ENCODE peak calls at places on chromosomes 2 and 18, in five cellular contexts. One of them, this sample, is unnamed.

GRCh38 chr2:238425979-238426567 is 654 bp upstream of the ASB1 start:
- DNase-seq in frontal cortex: peak; percentile 70
- DNase-seq in NCI-H2081: peak; percentile 54
- DNase-seq in head of caudate nucleus: no peak
- DNase-seq in HFFc6: peak; percentile 25
- DNase-seq in this sample: no peak

GRCh38 chr18:8882632-8883408 is 177.5 kb downstream of the MTCL1 start:
- DNase-seq in frontal cortex: no peak
- DNase-seq in NCI-H2081: no peak
- DNase-seq in head of caudate nucleus: no peak
- DNase-seq in HFFc6: peak; percentile 8
- DNase-seq in this sample: no peak

GRCh38 chr18:38948436-38948835 is 1382.8 kb upstream of the CELF4 start:
- DNase-seq in frontal cortex: no peak
- DNase-seq in NCI-H2081: no peak
- DNase-seq in head of caudate nucleus: no peak
- DNase-seq in HFFc6: no peak
- DNase-seq in this sample: no peak

GRCh38 chr2:130756041-130756720 is 841 bp downstream of the AMER3 start:
- DNase-seq in frontal cortex: peak; percentile 58
- DNase-seq in NCI-H2081: no peak
- DNase-seq in head of caudate nucleus: no peak
- DNase-seq in HFFc6: no peak
- DNase-seq in this sample: peak; percentile 69

GRCh38 chr18:49380812-49381211 is 79.6 kb downstream of the DYM start:
- DNase-seq in frontal cortex: no peak
- DNase-seq in NCI-H2081: no peak
- DNase-seq in head of caudate nucleus: no peak
- DNase-seq in HFFc6: no peak
- DNase-seq in this sample: no peak

GRCh38 chr2:237280235-237280634 is 133.7 kb downstream of the COL6A3 start:
- DNase-seq in frontal cortex: no peak
- DNase-seq in NCI-H2081: no peak
- DNase-seq in head of caudate nucleus: no peak
- DNase-seq in HFFc6: peak; percentile 94
- DNase-seq in this sample: no peak

GRCh38 chr2:29053680-29054400 is 20.5 kb downstream of the PCARE start:
- DNase-seq in frontal cortex: no peak
- DNase-seq in NCI-H2081: no peak
- DNase-seq in head of caudate nucleus: no peak
- DNase-seq in HFFc6: no peak
- DNase-seq in this sample: no peak

GRCh38 chr2:234678721-234679120 is 181.8 kb upstream of the ARL4C start:
- DNase-seq in frontal cortex: no peak
- DNase-seq in NCI-H2081: no peak
- DNase-seq in head of caudate nucleus: no peak
- DNase-seq in HFFc6: peak; percentile 30
- DNase-seq in this sample: no peak

GRCh38 chr18:32368170-32368569 is 102.5 kb downstream of the GAREM1 start:
- DNase-seq in frontal cortex: no peak
- DNase-seq in NCI-H2081: no peak
- DNase-seq in head of caudate nucleus: no peak
- DNase-seq in HFFc6: no peak
- DNase-seq in this sample: no peak

GRCh38 chr2:159758686-159759085 is 39.3 kb downstream of the CD302 start:
- DNase-seq in frontal cortex: no peak
- DNase-seq in NCI-H2081: no peak
- DNase-seq in head of caudate nucleus: no peak
- DNase-seq in HFFc6: no peak
- DNase-seq in this sample: no peak

GRCh38 chr2:97718051-97718882 is 4.9 kb downstream of the ZAP70 start:
- DNase-seq in frontal cortex: no peak
- DNase-seq in NCI-H2081: no peak
- DNase-seq in head of caudate nucleus: no peak
- DNase-seq in HFFc6: no peak
- DNase-seq in this sample: no peak

GRCh38 chr2:8197101-8197500 is 484.8 kb upstream of the ID2 start:
- DNase-seq in frontal cortex: no peak
- DNase-seq in NCI-H2081: no peak
- DNase-seq in head of caudate nucleus: no peak
- DNase-seq in HFFc6: peak; percentile 30
- DNase-seq in this sample: no peak

GRCh38 chr2:53129851-53130250 is 637.8 kb upstream of the CHAC2 start:
- DNase-seq in frontal cortex: no peak
- DNase-seq in NCI-H2081: no peak
- DNase-seq in head of caudate nucleus: no peak
- DNase-seq in HFFc6: peak; percentile 69
- DNase-seq in this sample: no peak

GRCh38 chr18:76847926-76848325 is 25.6 kb downstream of the ZNF236 start:
- DNase-seq in frontal cortex: no peak
- DNase-seq in NCI-H2081: no peak
- DNase-seq in head of caudate nucleus: no peak
- DNase-seq in HFFc6: no peak
- DNase-seq in this sample: no peak

GRCh38 chr2:192194065-192194865 is 468 bp downstream of the TMEFF2 start:
- DNase-seq in frontal cortex: no peak
- DNase-seq in NCI-H2081: no peak
- DNase-seq in head of caudate nucleus: no peak
- DNase-seq in HFFc6: no peak
- DNase-seq in this sample: peak; percentile 16

GRCh38 chr2:64766841-64767669 is 113.3 kb upstream of the SERTAD2 start:
- DNase-seq in frontal cortex: no peak
- DNase-seq in NCI-H2081: no peak
- DNase-seq in head of caudate nucleus: no peak
- DNase-seq in HFFc6: no peak
- DNase-seq in this sample: no peak

GRCh38 chr2:95379616-95379925 is 22.9 kb upstream of the FAHD2A start:
- DNase-seq in frontal cortex: no peak
- DNase-seq in NCI-H2081: no peak
- DNase-seq in head of caudate nucleus: no peak
- DNase-seq in HFFc6: no peak
- DNase-seq in this sample: no peak

GRCh38 chr2:201129044-201129505 is 13.1 kb downstream of the CFLAR start:
- DNase-seq in frontal cortex: no peak
- DNase-seq in NCI-H2081: no peak
- DNase-seq in head of caudate nucleus: peak; percentile 26
- DNase-seq in HFFc6: peak; percentile 74
- DNase-seq in this sample: no peak

GRCh38 chr2:161116463-161116960 is 43.7 kb upstream of the TANK start:
- DNase-seq in frontal cortex: no peak
- DNase-seq in NCI-H2081: no peak
- DNase-seq in head of caudate nucleus: no peak
- DNase-seq in HFFc6: no peak
- DNase-seq in this sample: no peak

GRCh38 chr18:47771922-47772321 is 158.5 kb downstream of the SMAD2 start:
- DNase-seq in frontal cortex: no peak
- DNase-seq in NCI-H2081: no peak
- DNase-seq in head of caudate nucleus: no peak
- DNase-seq in HFFc6: no peak
- DNase-seq in this sample: no peak

GRCh38 chr2:73812635-73813034 is 16.1 kb upstream of the STAMBP start:
- DNase-seq in frontal cortex: no peak
- DNase-seq in NCI-H2081: no peak
- DNase-seq in head of caudate nucleus: no peak
- DNase-seq in HFFc6: no peak
- DNase-seq in this sample: no peak

GRCh38 chr18:49893036-49893435 is 79.7 kb upstream of the ACAA2 start:
- DNase-seq in frontal cortex: no peak
- DNase-seq in NCI-H2081: no peak
- DNase-seq in head of caudate nucleus: no peak
- DNase-seq in HFFc6: no peak
- DNase-seq in this sample: no peak

GRCh38 chr2:99488587-99488998 is 1.2 kb downstream of the REV1 start:
- DNase-seq in frontal cortex: no peak
- DNase-seq in NCI-H2081: no peak
- DNase-seq in head of caudate nucleus: no peak
- DNase-seq in HFFc6: peak; percentile 20
- DNase-seq in this sample: no peak

This sample was measured in progenitor cell of endocrine pancreas.